ENCODE peak calls at places on chromosomes 2 and 18, in seven cellular contexts. D is iPS-NIHi11; E is neural progenitor cell; I is KG1; S is AG08396; J is activated naive CD4-positive, alpha-beta T cell treated with anti-CD3 and anti-CD28 coated beads, Interleukin-2, amount 10 ng/mL, durations not matched to agents 7 days and 5 days; L is spleen. F is an unnamed sample.

GRCh38 chr2:61463769-61464475 is 7.0 kb downstream of the USP34 start:
- DNase-seq in L (no peak), D (no peak), S (no peak), E (peak), I (no peak), J (no peak), F (no peak)

GRCh38 chr2:85744771-85745601 is 8.8 kb upstream of the ATOH8 start:
- DNase-seq in J (no peak), D (no peak), I (no peak), E (peak), L (no peak), S (no peak), F (no peak)

GRCh38 chr2:10229462-10230099 is 73.1 kb upstream of the HPCAL1 start:
- DNase-seq in I (no peak), D (no peak), S (no peak), L (peak), E (peak), J (no peak), F (no peak)

GRCh38 chr18:50944245-50944917 is 23.5 kb upstream of the ELAC1 start:
- DNase-seq in L (no peak), J (no peak), S (peak), E (no peak), I (no peak), D (no peak), F (no peak)

GRCh38 chr2:64787698-64788097 is 134.0 kb upstream of the SERTAD2 start:
- DNase-seq in I (no peak), L (no peak), J (no peak), S (no peak), E (no peak), D (no peak), F (no peak)

GRCh38 chr2:237726401-237726830 is 72.2 kb upstream of the RBM44 start:
- DNase-seq in I (no peak), L (no peak), D (no peak), S (no peak), J (no peak), E (no peak), F (no peak)

GRCh38 chr2:94956797-94957391 is 68.6 kb upstream of the MAL start:
- DNase-seq in J (peak), E (no peak), D (peak), S (peak), I (peak), L (no peak), F (peak)

GRCh38 chr2:172734711-172735645 is 667 bp upstream of the RAPGEF4 start:
- DNase-seq in S (peak), E (peak), L (no peak), I (no peak), J (peak), D (peak), F (peak)

GRCh38 chr2:150271952-150272351 is 215.5 kb downstream of the RND3 start:
- DNase-seq in J (no peak), E (no peak), L (no peak), S (peak), D (no peak), I (no peak), F (no peak)

GRCh38 chr2:105521176-105521575 is 122.3 kb upstream of the FHL2 start:
- DNase-seq in J (no peak), S (peak), L (no peak), I (no peak), E (peak), D (peak), F (no peak)

GRCh38 chr2:236221798-236222197 is 42.4 kb downstream of the ASB18 start:
- DNase-seq in J (no peak), L (no peak), I (no peak), S (no peak), E (no peak), D (no peak), F (no peak)

GRCh38 chr18:59660976-59661743 is 36.1 kb downstream of the CCBE1 start:
- DNase-seq in J (no peak), D (no peak), S (no peak), L (no peak), I (no peak), E (no peak), F (no peak)

GRCh38 chr2:216661639-216662375 is 28.6 kb downstream of the IGFBP2 start:
- DNase-seq in J (no peak), E (no peak), I (no peak), S (no peak), L (no peak), D (no peak), F (no peak)

GRCh38 chr2:214630402-214631035 is 179.0 kb downstream of the BARD1 start:
- DNase-seq in I (no peak), J (no peak), L (no peak), E (no peak), D (no peak), S (peak), F (no peak)

GRCh38 chr18:74868461-74868860 is 270.8 kb downstream of the ZNF407 start:
- DNase-seq in L (no peak), J (no peak), E (no peak), D (no peak), S (no peak), I (no peak), F (no peak)

GRCh38 chr2:237896941-237897340 is 37.5 kb downstream of the RAMP1 start:
- DNase-seq in E (no peak), L (peak), J (no peak), D (no peak), S (no peak), I (no peak), F (no peak)

GRCh38 chr2:21220930-21221329 is 97.2 kb downstream of the TDRD15 start:
- DNase-seq in E (no peak), L (no peak), S (no peak), I (no peak), J (no peak), D (no peak), F (no peak)

GRCh38 chr18:564708-565561 is 15.2 kb upstream of the CETN1 start:
- DNase-seq in S (no peak), L (no peak), E (no peak), D (no peak), I (no peak), J (no peak), F (no peak)

GRCh38 chr18:58992301-58993231 is 127.9 kb downstream of the ZNF532 start:
- DNase-seq in S (no peak), L (no peak), I (no peak), J (no peak), D (no peak), E (no peak), F (no peak)

GRCh38 chr18:54939375-54939917 is 19.8 kb downstream of the CCDC68 start:
- DNase-seq in S (no peak), D (no peak), L (no peak), E (no peak), J (no peak), I (no peak), F (no peak)

GRCh38 chr2:169656164-169656563 is 38.0 kb downstream of the CFAP210 start:
- DNase-seq in I (no peak), J (no peak), S (no peak), L (no peak), E (no peak), D (no peak), F (no peak)

GRCh38 chr2:8984855-8985254 is 18.6 kb downstream of the MBOAT2 start:
- DNase-seq in I (no peak), J (no peak), E (peak), D (no peak), S (no peak), L (no peak), F (no peak)

GRCh38 chr2:101446869-101447268 is 28.0 kb downstream of the RFX8 start:
- DNase-seq in D (no peak), I (no peak), S (peak), L (no peak), J (no peak), E (no peak), F (peak)

GRCh38 chr18:55031979-55032378 is 72.7 kb upstream of the CCDC68 start:
- DNase-seq in J (no peak), I (no peak), S (no peak), E (no peak), L (no peak), D (no peak), F (no peak)

GRCh38 chr2:29950432-29950943 is 29.1 kb upstream of the ALK start:
- DNase-seq in I (no peak), L (no peak), J (no peak), S (no peak), D (no peak), E (no peak), F (no peak)

GRCh38 chr2:223041527-223042109 is 10.4 kb upstream of the KCNE4 start:
- DNase-seq in L (no peak), S (peak), I (no peak), J (no peak), E (no peak), D (peak), F (no peak)

GRCh38 chr2:32773409-32773808 is 145.6 kb downstream of the TTC27 start:
- DNase-seq in E (no peak), S (no peak), D (no peak), I (no peak), L (no peak), J (no peak), F (no peak)

GRCh38 chr18:5943514-5943913 is 48.2 kb upstream of the TMEM200C start:
- DNase-seq in I (no peak), D (no peak), S (no peak), E (no peak), J (no peak), L (no peak), F (no peak)

GRCh38 chr18:48749768-48750167 is 201.0 kb downstream of the SMAD7 start:
- DNase-seq in S (peak), J (no peak), D (no peak), L (peak), E (no peak), I (no peak), F (no peak)

GRCh38 chr2:241111443-241111810 is 9.3 kb upstream of the MTERF4 start:
- DNase-seq in D (no peak), L (no peak), I (no peak), E (no peak), S (no peak), J (peak), F (no peak)

GRCh38 chr18:6943143-6943542 is 174.5 kb downstream of the LAMA1 start:
- DNase-seq in S (no peak), E (no peak), J (no peak), L (no peak), I (no peak), D (no peak), F (no peak)

GRCh38 chr2:128215897-128216645 is 102.6 kb downstream of the HS6ST1 start:
- DNase-seq in D (no peak), J (no peak), S (no peak), E (no peak), I (no peak), L (no peak), F (no peak)

GRCh38 chr18:43029414-43029813 is 86.1 kb downstream of the RIT2 start:
- DNase-seq in I (no peak), S (no peak), L (no peak), E (no peak), J (no peak), D (no peak), F (no peak)

GRCh38 chr2:95174031-95174430 is 8.4 kb downstream of the ZNF2 start:
- DNase-seq in D (no peak), E (no peak), L (no peak), J (no peak), I (no peak), S (no peak), F (no peak)

GRCh38 chr2:217928324-217929293 is 74.2 kb downstream of the TNS1 start:
- DNase-seq in E (no peak), J (no peak), I (no peak), L (no peak), D (no peak), S (no peak), F (no peak)

GRCh38 chr2:20650412-20650879 is 452 bp downstream of the HS1BP3 start:
- DNase-seq in L (no peak), J (peak), I (no peak), D (peak), S (peak), E (peak), F (no peak)

GRCh38 chr2:12867888-12868287 is 151.2 kb downstream of the TRIB2 start:
- DNase-seq in S (no peak), E (no peak), I (no peak), J (no peak), L (no peak), D (no peak), F (no peak)

GRCh38 chr2:65299246-65299645 is 71.6 kb downstream of the ACTR2 start:
- DNase-seq in D (no peak), L (no peak), E (no peak), J (peak), I (no peak), S (no peak), F (peak)

GRCh38 chr2:55839182-55839819 is 84.3 kb downstream of the EFEMP1 start:
- DNase-seq in L (no peak), E (peak), D (peak), S (peak), I (no peak), J (no peak), F (no peak)

GRCh38 chr2:232667989-232668583 is 29.0 kb upstream of the GIGYF2 start:
- DNase-seq in S (no peak), I (no peak), E (peak), L (no peak), D (no peak), J (no peak), F (no peak)